ENCODE peak calls at places on chromosome 21, in nine cellular contexts. F is RWPE1; I is Panc1; A is EL; N is effector memory CD8-positive, alpha-beta T cell; Z is cardiac septum; H is germinal center; X is T-helper 9 cell; S is posterior vena cava. C is an unnamed sample.
A peak's percentile ranks its signal among the peaks of the same experiment; 100 is the strongest.

GRCh38 chr21:44398499-44398898 is 45.1 kb downstream of the TRPM2 start:
- DNase-seq in I (no peak), N (no peak), X (no peak), S (no peak), H (no peak), F (peak; percentile 34), A (no peak), Z (no peak), C (peak; percentile 55)

GRCh38 chr21:16323586-16323985 is 593.8 kb downstream of the USP25 start:
- DNase-seq in X (no peak), I (no peak), S (no peak), Z (no peak), N (no peak), F (no peak), A (peak; percentile 38), H (no peak), C (no peak)

GRCh38 chr21:31875424-31876097 is 2.7 kb downstream of the HUNK start:
- DNase-seq in Z (no peak), X (no peak), A (no peak), I (no peak), N (no peak), H (no peak), S (no peak), F (no peak), C (no peak)

GRCh38 chr21:16258834-16259611 is 529.2 kb downstream of the USP25 start:
- DNase-seq in F (no peak), I (no peak), H (no peak), N (no peak), Z (no peak), X (no peak), A (no peak), S (no peak), C (no peak)

GRCh38 chr21:45019076-45019886 is 55.1 kb upstream of the ADARB1 start:
- DNase-seq in I (no peak), Z (peak; percentile 73), A (peak; percentile 50), F (no peak), S (peak; percentile 86), N (no peak), H (no peak), X (no peak), C (no peak)

GRCh38 chr21:16968436-16968835 is 544.4 kb upstream of the CXADR start:
- DNase-seq in N (no peak), F (no peak), I (no peak), X (no peak), A (no peak), Z (no peak), S (no peak), H (no peak), C (no peak)

GRCh38 chr21:38569733-38570132 is 71.5 kb upstream of the ERG start:
- DNase-seq in N (no peak), Z (no peak), S (no peak), A (no peak), F (no peak), H (no peak), X (no peak), I (no peak), C (no peak)

GRCh38 chr21:27425574-27425973 is 458.7 kb upstream of the ADAMTS5 start:
- DNase-seq in X (no peak), S (no peak), F (no peak), H (no peak), Z (no peak), I (no peak), N (no peak), A (peak; percentile 88), C (no peak)

GRCh38 chr21:34313116-34313515 is 50.7 kb upstream of the KCNE2 start:
- DNase-seq in F (peak; percentile 8), A (peak; percentile 61), I (no peak), N (no peak), X (no peak), H (no peak), S (no peak), Z (no peak), C (no peak)